ENCODE peak calls at places on chromosome 12, in four cellular contexts. One of them, this sample, is unnamed. For H3K36me3, the result is how much of the 10 kb centered on the place peaks cover.

GRCh38 chr12:115374480-115375187 is 690.7 kb upstream of the TBX3 start:
- DNase-seq in sigmoid colon: no peak
- DNase-seq in kidney: no peak
- DNase-seq in HepG2: no peak
- DNase-seq in this sample: no peak

GRCh38 chr12:38878986-38879385 is 26.4 kb downstream of the CPNE8 start:
- DNase-seq in HepG2: no peak
- DNase-seq in kidney: no peak
- DNase-seq in sigmoid colon: no peak
- DNase-seq in this sample: no peak

GRCh38 chr12:1056390-1056789 is 65.4 kb downstream of the ERC1 start:
- DNase-seq in kidney: no peak
- DNase-seq in sigmoid colon: no peak
- DNase-seq in HepG2: no peak
- DNase-seq in this sample: no peak

GRCh38 chr12:54378791-54379400 is 5.6 kb downstream of the ZNF385A start:
- DNase-seq in kidney: peak
- DNase-seq in sigmoid colon: peak
- DNase-seq in HepG2: peak
- DNase-seq in this sample: no peak

GRCh38 chr12:50059440-50060119 is 2.2 kb downstream of the ASIC1 start:
- DNase-seq in HepG2: no peak
- DNase-seq in kidney: peak
- DNase-seq in sigmoid colon: no peak
- DNase-seq in this sample: no peak

GRCh38 chr12:103924761-103925641 is 5.2 kb upstream of the HSP90B1 start:
- DNase-seq in kidney: no peak
- DNase-seq in HepG2: no peak
- DNase-seq in sigmoid colon: no peak
- DNase-seq in this sample: no peak

GRCh38 chr12:28704477-28705169 is 444.5 kb upstream of the FAR2 start:
- DNase-seq in HepG2: no peak
- DNase-seq in sigmoid colon: no peak
- DNase-seq in kidney: no peak
- DNase-seq in this sample: no peak

GRCh38 chr12:12909228-12909994 is 18.0 kb downstream of the GPRC5A start:
- DNase-seq in HepG2: no peak
- DNase-seq in sigmoid colon: no peak
- DNase-seq in kidney: no peak
- DNase-seq in this sample: no peak

GRCh38 chr12:14065094-14065493 is 83.7 kb upstream of the GRIN2B start:
- DNase-seq in HepG2: no peak
- DNase-seq in sigmoid colon: no peak
- DNase-seq in kidney: no peak
- DNase-seq in this sample: no peak

GRCh38 chr12:40515041-40515825 is 177.0 kb upstream of the CNTN1 start:
- DNase-seq in sigmoid colon: no peak
- DNase-seq in HepG2: no peak
- DNase-seq in kidney: no peak
- DNase-seq in this sample: no peak

GRCh38 chr12:64825143-64826011 is 930 bp downstream of the TBC1D30 start:
- DNase-seq in kidney: no peak
- DNase-seq in sigmoid colon: no peak
- DNase-seq in HepG2: no peak
- DNase-seq in this sample: no peak

GRCh38 chr12:83102499-83102898 is 415.8 kb downstream of the TMTC2 start:
- DNase-seq in sigmoid colon: no peak
- DNase-seq in HepG2: no peak
- DNase-seq in kidney: no peak
- DNase-seq in this sample: no peak

GRCh38 chr12:88325076-88325827 is 183.1 kb downstream of the TMTC3 start:
- DNase-seq in sigmoid colon: no peak
- DNase-seq in HepG2: no peak
- DNase-seq in kidney: no peak
- DNase-seq in this sample: no peak

GRCh38 chr12:14773685-14774073 is 29.6 kb downstream of the WBP11 start:
- DNase-seq in sigmoid colon: no peak
- DNase-seq in HepG2: no peak
- DNase-seq in kidney: peak
- DNase-seq in this sample: no peak

GRCh38 chr12:132602578-132603239 is 7.7 kb downstream of the LRCOL1 start:
- DNase-seq in kidney: peak
- DNase-seq in HepG2: no peak
- DNase-seq in sigmoid colon: no peak
- DNase-seq in this sample: no peak

GRCh38 chr12:52836042-52836466 is 1.9 kb upstream of the KRT79 start:
- DNase-seq in HepG2: no peak
- DNase-seq in sigmoid colon: no peak
- DNase-seq in kidney: no peak
- DNase-seq in this sample: no peak

GRCh38 chr12:69052613-69053408 is 119.8 kb upstream of the CPM start:
- DNase-seq in kidney: no peak
- DNase-seq in sigmoid colon: no peak
- DNase-seq in HepG2: peak
- DNase-seq in this sample: peak

GRCh38 chr12:122518908-122519307 is 7.8 kb downstream of the RSRC2 start:
- DNase-seq in HepG2: no peak
- DNase-seq in sigmoid colon: no peak
- DNase-seq in kidney: no peak
- DNase-seq in this sample: no peak

GRCh38 chr12:41190360-41190759 is 2.2 kb downstream of the PDZRN4 start:
- DNase-seq in sigmoid colon: peak
- DNase-seq in kidney: no peak
- DNase-seq in HepG2: peak
- DNase-seq in this sample: no peak

GRCh38 chr12:65501093-65501621 is 222.7 kb downstream of the MSRB3 start:
- DNase-seq in kidney: no peak
- DNase-seq in sigmoid colon: peak
- DNase-seq in HepG2: no peak
- DNase-seq in this sample: no peak

GRCh38 chr12:46677749-46678148 is 148.0 kb downstream of the SLC38A4 start:
- DNase-seq in kidney: no peak
- DNase-seq in sigmoid colon: no peak
- DNase-seq in HepG2: peak
- DNase-seq in this sample: no peak

GRCh38 chr12:45216983-45217485 is 1.1 kb downstream of the ANO6 start:
- DNase-seq in sigmoid colon: no peak
- DNase-seq in HepG2: no peak
- DNase-seq in kidney: no peak
- DNase-seq in this sample: no peak

GRCh38 chr12:29253916-29254625 is 105.0 kb downstream of the FAR2 start:
- DNase-seq in HepG2: no peak
- DNase-seq in kidney: no peak
- DNase-seq in sigmoid colon: no peak
- DNase-seq in this sample: no peak

GRCh38 chr12:12819752-12820311 is 6.7 kb downstream of the DDX47 start:
- DNase-seq in sigmoid colon: no peak
- DNase-seq in kidney: no peak
- DNase-seq in HepG2: no peak
- DNase-seq in this sample: no peak

GRCh38 chr12:29796823-29797263 is 13.1 kb upstream of the TMTC1 start:
- DNase-seq in HepG2: no peak
- DNase-seq in kidney: no peak
- DNase-seq in sigmoid colon: peak
- DNase-seq in this sample: no peak

GRCh38 chr12:96548384-96548783 is 59.0 kb downstream of the CFAP54 start:
- DNase-seq in sigmoid colon: no peak
- DNase-seq in HepG2: no peak
- DNase-seq in kidney: no peak
- DNase-seq in this sample: no peak

GRCh38 chr12:76866146-76866545 is 12.7 kb downstream of the CSRP2 start:
- DNase-seq in sigmoid colon: no peak
- DNase-seq in kidney: no peak
- DNase-seq in HepG2: no peak
- DNase-seq in this sample: no peak

GRCh38 chr12:115335594-115335993 is 651.6 kb upstream of the TBX3 start:
- DNase-seq in kidney: no peak
- DNase-seq in HepG2: no peak
- DNase-seq in sigmoid colon: no peak
- DNase-seq in this sample: no peak

GRCh38 chr12:124923906-124924734 is 9.7 kb upstream of the UBC start:
- DNase-seq in sigmoid colon: peak
- DNase-seq in kidney: no peak
- DNase-seq in HepG2: no peak
- DNase-seq in this sample: no peak

GRCh38 chr12:124904306-124905098 is 9.9 kb downstream of the UBC start:
- DNase-seq in kidney: peak
- DNase-seq in HepG2: peak
- DNase-seq in sigmoid colon: peak
- DNase-seq in this sample: peak

GRCh38 chr12:5593056-5593455 is 161.1 kb downstream of the NTF3 start:
- DNase-seq in kidney: no peak
- DNase-seq in HepG2: no peak
- DNase-seq in sigmoid colon: no peak
- DNase-seq in this sample: no peak

GRCh38 chr12:5589055-5589454 is 157.1 kb downstream of the NTF3 start:
- DNase-seq in sigmoid colon: no peak
- DNase-seq in kidney: no peak
- DNase-seq in HepG2: no peak
- DNase-seq in this sample: no peak

GRCh38 chr12:5590316-5590715 is 158.4 kb downstream of the NTF3 start:
- DNase-seq in sigmoid colon: no peak
- DNase-seq in kidney: no peak
- DNase-seq in HepG2: no peak
- DNase-seq in this sample: no peak

GRCh38 chr12:5593998-5594397 is 162.1 kb downstream of the NTF3 start:
- DNase-seq in HepG2: no peak
- DNase-seq in kidney: no peak
- DNase-seq in sigmoid colon: no peak
- DNase-seq in this sample: no peak

GRCh38 chr12:5592313-5592712 is 160.4 kb downstream of the NTF3 start:
- DNase-seq in HepG2: no peak
- DNase-seq in sigmoid colon: no peak
- DNase-seq in kidney: no peak
- DNase-seq in this sample: no peak
- TF ChIP-seq CTCF in HepG2: no peak
- TF ChIP-seq CTCF in sigmoid colon: no peak
- TF ChIP-seq CTCF in kidney: no peak
- TF ChIP-seq CTCF in this sample: no peak

GRCh38 chr12:27193106-27193505 is 51.0 kb upstream of the STK38L start:
- DNase-seq in sigmoid colon: no peak
- DNase-seq in HepG2: no peak
- DNase-seq in kidney: no peak
- DNase-seq in this sample: no peak
- H3K36me3 ChIP-seq in sigmoid colon: under half
- H3K36me3 ChIP-seq in HepG2: under half
- H3K36me3 ChIP-seq in kidney: under half
- H3K36me3 ChIP-seq in this sample: under half

DNA sequence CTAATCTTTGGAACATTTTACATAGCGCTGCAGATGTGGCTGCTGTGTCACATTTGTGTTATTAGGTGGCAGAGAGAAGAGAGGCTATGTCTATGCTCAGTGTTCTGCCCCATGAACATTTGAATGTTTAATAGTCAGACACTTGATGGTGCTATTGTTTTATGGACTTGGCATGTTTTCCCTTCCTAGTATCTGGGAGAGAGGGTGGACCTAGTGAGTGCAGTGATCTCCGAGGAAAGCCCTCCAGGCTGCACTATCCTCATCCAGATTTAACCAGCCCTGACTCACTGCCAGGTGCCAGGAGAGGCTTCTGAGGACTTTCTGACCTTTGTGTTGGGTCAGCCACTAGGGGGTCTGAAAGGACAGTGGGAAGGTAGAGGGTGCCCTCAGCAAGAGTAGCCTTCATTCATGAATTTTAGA is 24.3 kb downstream of the ZFC3H1 start:
- DNase-seq in kidney: no peak
- DNase-seq in HepG2: peak
- DNase-seq in sigmoid colon: no peak
- DNase-seq in this sample: no peak
- TF ChIP-seq CTCF in kidney: peak
- TF ChIP-seq CTCF in HepG2: peak
- TF ChIP-seq CTCF in sigmoid colon: no peak
- TF ChIP-seq CTCF in this sample: no peak

DNA sequence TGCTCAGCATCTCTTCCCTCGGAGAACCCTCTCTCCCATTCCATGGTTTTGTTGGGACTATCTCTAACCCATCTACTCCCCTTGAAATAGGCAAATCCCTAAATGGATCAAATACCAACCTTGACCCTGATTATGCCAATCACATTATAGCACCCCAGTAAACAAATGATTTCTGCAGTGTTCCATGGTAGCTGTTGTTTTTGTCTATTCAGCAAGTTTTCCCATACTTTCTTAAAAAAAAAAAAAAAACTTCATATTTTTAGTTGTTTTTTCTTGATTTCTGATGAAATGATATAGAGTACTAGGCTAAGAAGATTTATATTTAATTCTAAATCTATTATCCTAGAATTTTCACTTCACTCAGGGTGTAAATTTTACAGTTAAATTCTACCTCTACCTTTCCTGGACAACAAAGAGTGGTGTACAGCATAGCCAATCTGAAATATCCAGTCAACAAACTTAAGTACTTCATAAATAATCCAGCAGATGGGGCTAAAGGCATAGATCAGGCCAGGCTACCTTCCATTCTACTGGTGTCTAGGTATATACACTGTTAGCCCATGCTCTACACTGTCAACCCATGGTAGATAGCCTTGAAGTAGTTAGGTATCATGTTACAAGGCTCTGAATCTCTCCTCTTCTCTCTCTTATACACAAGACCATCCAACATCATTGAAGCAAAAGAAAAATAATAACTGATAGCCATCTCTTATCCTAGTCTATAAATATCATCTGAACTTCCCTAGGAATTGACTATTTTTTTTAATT is 82.2 kb downstream of the PLEKHG7 start:
- DNase-seq in sigmoid colon: no peak
- DNase-seq in HepG2: peak
- DNase-seq in kidney: no peak
- DNase-seq in this sample: no peak
- H3K36me3 ChIP-seq in sigmoid colon: under half
- H3K36me3 ChIP-seq in HepG2: under half
- H3K36me3 ChIP-seq in kidney: under half
- H3K36me3 ChIP-seq in this sample: under half

DNA sequence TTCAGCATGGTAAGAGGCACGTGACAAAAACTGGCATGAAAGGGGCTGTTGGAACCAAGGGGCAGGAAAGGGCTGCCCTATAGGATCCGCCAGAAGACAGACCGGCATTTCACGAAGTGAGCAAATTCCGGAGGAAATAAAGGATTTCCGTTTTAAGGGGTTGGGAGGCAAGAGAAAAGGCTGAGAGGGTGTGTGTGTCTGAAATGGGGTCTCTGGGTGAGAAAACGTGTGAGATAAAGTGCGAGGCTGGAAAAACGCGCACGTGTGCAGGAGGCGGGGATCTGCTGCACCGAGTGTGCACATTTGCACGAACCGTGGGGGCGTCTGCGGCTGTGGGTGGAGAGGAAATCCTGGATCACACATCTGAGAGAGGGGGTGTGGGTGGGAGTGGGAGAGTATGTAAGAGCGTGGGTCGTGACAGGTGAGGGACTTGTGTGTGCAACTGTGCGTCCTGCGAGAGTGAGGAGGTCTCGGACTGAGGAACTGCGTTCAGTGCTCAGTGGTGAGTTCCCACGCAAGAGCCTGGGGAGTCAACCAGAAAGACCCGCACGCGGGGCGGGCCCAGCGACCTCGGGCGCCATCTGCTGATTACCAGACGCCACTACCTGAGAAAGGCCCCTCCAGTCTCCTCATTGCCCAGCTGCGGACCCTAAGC is 37.0 kb upstream of the P2RX7 start:
- DNase-seq in sigmoid colon: peak
- DNase-seq in HepG2: peak
- DNase-seq in kidney: peak
- DNase-seq in this sample: peak
- TF ChIP-seq CTCF in sigmoid colon: peak
- TF ChIP-seq CTCF in HepG2: peak
- TF ChIP-seq CTCF in kidney: peak
- TF ChIP-seq CTCF in this sample: peak

This sample was measured in breast epithelium.